ENCODE peak calls at places on chromosomes 16 and 17, in five cellular contexts. D is A673; R is gastrocnemius medialis; B is naive thymus-derived CD4-positive, alpha-beta T cell; G is lower lobe of right lung. V is an unnamed sample.

GRCh38 chr16:27769561-27770222 is 219.7 kb downstream of the KATNIP start:
- DNase-seq in B (no peak), R (no peak), G (peak), D (no peak), V (no peak)

GRCh38 chr17:43030137-43030767 is 5.2 kb downstream of the RND2 start:
- DNase-seq in D (no peak), R (no peak), B (no peak), G (no peak), V (no peak)

GRCh38 chr16:69924777-69925191 is 26.4 kb upstream of the CLEC18A start:
- DNase-seq in R (peak), G (no peak), B (no peak), D (no peak), V (peak)

GRCh38 chr17:51796026-51796425 is 362.5 kb downstream of the CA10 start:
- DNase-seq in G (no peak), D (no peak), B (no peak), R (no peak), V (no peak)

GRCh38 chr16:63922563-63922962 is 1199.3 kb downstream of the CDH11 start:
- DNase-seq in D (no peak), R (no peak), G (no peak), B (no peak), V (no peak)

GRCh38 chr17:75430159-75430748 is 24.8 kb upstream of the GRB2 start:
- DNase-seq in B (no peak), G (no peak), D (no peak), R (no peak), V (no peak)

GRCh38 chr17:7177954-7178477 is 1.2 kb downstream of the ASGR1 start:
- DNase-seq in R (no peak), B (no peak), D (peak), G (no peak), V (no peak)

GRCh38 chr17:64385187-64386083 is 5.2 kb downstream of the PECAM1 start:
- DNase-seq in B (no peak), R (peak), G (no peak), D (peak), V (peak)

GRCh38 chr17:54900457-54901229 is at the start of gene TOM1L1:
- DNase-seq in D (peak), G (peak), B (no peak), R (peak), V (no peak)

DNA sequence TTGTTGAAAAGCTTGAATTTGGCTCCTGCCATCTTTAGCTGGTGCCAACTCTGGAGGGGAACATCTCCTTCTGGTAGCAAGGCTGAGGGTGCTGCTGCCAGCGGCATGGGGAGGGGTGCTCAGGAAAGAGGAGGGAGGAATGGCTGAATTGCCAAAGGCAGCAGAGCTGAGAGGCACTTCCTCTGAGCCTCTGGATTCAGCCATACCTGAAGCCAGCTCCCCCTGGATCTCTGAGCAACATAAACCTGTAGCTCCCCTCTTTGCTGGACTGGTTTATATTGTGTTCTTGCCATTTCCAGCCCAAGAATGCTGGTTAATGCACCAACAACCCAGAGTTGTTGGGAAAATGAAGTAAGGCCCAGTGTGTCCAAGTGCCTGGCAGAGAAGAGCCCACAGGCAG is 7.4 kb downstream of the MEFV start:
- DNase-seq in R (no peak), D (no peak), G (no peak), B (no peak), V (no peak)
- H3K4me3 ChIP-seq in R (no peak), D (no peak), G (no peak), B (no peak), V (no peak)

GRCh38 chr17:79027274-79027924 is 3.4 kb downstream of the C1QTNF1 start:
- DNase-seq in B (no peak), G (no peak), R (no peak), D (no peak), V (no peak)
- H3K4me3 ChIP-seq in B (no peak), G (peak), R (peak), D (no peak), V (no peak)

DNA sequence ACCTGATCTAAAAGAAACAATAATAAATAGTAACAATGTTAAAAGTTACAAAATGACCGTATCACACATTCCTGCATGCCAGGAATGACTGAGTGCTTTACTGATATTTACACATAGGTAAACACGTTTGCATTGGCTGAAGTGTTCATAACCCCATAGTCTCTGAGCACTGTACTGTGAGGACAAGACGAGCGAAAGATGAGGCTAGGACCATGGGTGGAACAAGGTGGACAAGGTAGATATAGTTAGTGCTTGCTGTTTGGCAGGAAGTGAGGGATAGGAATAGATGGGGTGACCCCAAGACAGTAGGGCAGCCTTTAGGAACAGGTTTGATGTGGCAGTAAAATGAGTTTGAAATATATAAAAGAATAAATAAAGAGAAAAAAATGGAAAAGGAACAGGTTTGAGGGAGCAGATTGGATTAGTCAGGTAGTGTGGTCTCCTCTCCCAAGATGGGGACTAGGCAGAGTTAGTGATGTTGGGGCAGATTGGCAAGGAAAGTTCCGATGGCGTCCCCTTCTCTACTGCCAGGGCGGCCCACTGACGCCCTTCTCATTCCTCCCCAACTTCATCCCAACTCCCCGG is 453 bp upstream of the E2F4 start:
- DNase-seq in D (no peak), R (no peak), B (no peak), G (no peak), V (no peak)
- H3K4me3 ChIP-seq in D (peak), R (peak), B (peak), G (peak), V (no peak)

GRCh38 chr16:48133455-48134226 is 22.2 kb downstream of the ABCC12 start:
- DNase-seq in R (no peak), B (no peak), D (no peak), G (peak), V (no peak)
- H3K4me3 ChIP-seq in R (no peak), B (no peak), D (no peak), G (no peak), V (no peak)

DNA sequence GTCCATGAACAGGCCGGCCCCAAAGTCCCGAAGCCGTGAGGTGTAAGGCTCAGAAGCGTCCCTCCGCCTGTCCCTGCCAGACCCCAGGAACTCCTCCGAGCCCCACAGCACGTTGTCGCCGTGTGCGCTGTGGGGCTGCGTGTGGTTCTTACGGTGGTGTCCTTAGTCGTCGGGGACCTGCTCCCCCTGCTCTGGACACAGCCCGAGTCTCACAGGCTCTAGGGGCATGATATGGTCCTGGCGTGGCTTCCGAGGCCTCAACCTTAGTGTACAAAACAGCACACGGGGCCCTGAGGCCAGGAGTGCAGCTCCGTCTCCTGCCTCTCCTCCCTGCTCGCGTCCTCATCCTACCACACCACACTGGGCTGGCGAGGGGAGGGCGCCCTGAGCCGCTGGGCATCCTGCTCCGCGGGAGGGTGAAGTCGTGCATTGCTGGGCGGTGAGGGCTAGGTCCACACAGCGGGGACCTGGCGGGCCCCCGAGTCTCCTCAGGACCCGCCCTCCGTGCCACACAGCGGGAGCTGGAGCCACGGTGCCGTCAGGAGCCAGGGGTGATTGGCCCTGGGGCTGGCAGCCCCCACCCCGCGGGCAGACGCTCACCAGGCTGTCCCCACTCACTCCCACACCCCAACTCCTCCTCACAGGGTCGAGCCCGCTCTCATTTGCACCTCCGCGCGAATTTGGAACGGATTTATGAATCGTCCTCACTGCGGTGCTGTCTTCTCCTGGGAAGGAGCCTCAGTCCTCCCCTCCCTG is 1.1 kb upstream of the MAFG start:
- DNase-seq in R (no peak), G (no peak), B (no peak), D (peak), V (no peak)
- H3K4me3 ChIP-seq in R (peak), G (peak), B (peak), D (peak), V (peak)

GRCh38 chr16:85171809-85172464 is 59.7 kb upstream of the CIBAR2 start:
- DNase-seq in R (no peak), D (no peak), G (peak), B (no peak), V (no peak)

GRCh38 chr16:85172465-85173071 is 60.3 kb upstream of the CIBAR2 start:
- DNase-seq in R (peak), G (peak), B (no peak), D (peak), V (no peak)

GRCh38 chr16:85170066-85171003 is 58.1 kb upstream of the CIBAR2 start:
- DNase-seq in R (peak), B (no peak), G (peak), D (no peak), V (no peak)

GRCh38 chr16:85169333-85170065 is 57.2 kb upstream of the CIBAR2 start:
- DNase-seq in G (peak), B (no peak), R (no peak), D (peak), V (no peak)

GRCh38 chr16:85171004-85171808 is 58.9 kb upstream of the CIBAR2 start:
- DNase-seq in R (no peak), G (peak), B (no peak), D (no peak), V (no peak)
- H3K4me3 ChIP-seq in R (peak), G (peak), B (no peak), D (peak), V (no peak)

V was measured in tibial nerve.